ENCODE peak calls at places on chromosomes 16 and 17, in nine cellular contexts. One of them, this sample, is unnamed.

GRCh38 chr16:81556715-81557284 is 112.2 kb downstream of the CMIP start:
- DNase-seq in body of pancreas: no peak
- DNase-seq in GM12878: no peak
- DNase-seq in fibroblast of pulmonary artery: no peak
- DNase-seq in SJCRH30: no peak
- DNase-seq in cardiac fibroblast: peak
- DNase-seq in mucosa of descending colon: no peak
- DNase-seq in MM.1S: no peak
- DNase-seq in heart right ventricle: no peak
- DNase-seq in this sample: peak

GRCh38 chr17:58658804-58659713 is 32.8 kb downstream of the TEX14 start:
- DNase-seq in fibroblast of pulmonary artery: peak
- DNase-seq in MM.1S: peak
- DNase-seq in SJCRH30: peak
- DNase-seq in cardiac fibroblast: peak
- DNase-seq in mucosa of descending colon: no peak
- DNase-seq in heart right ventricle: peak
- DNase-seq in body of pancreas: peak
- DNase-seq in GM12878: peak
- DNase-seq in this sample: peak

GRCh38 chr16:88489163-88489721 is 36.2 kb downstream of the ZFPM1 start:
- DNase-seq in cardiac fibroblast: no peak
- DNase-seq in body of pancreas: peak
- DNase-seq in GM12878: no peak
- DNase-seq in mucosa of descending colon: no peak
- DNase-seq in fibroblast of pulmonary artery: no peak
- DNase-seq in heart right ventricle: no peak
- DNase-seq in MM.1S: no peak
- DNase-seq in SJCRH30: no peak
- DNase-seq in this sample: no peak

GRCh38 chr17:15404116-15404730 is 62.8 kb upstream of the TEKT3 start:
- DNase-seq in SJCRH30: peak
- DNase-seq in cardiac fibroblast: peak
- DNase-seq in MM.1S: no peak
- DNase-seq in heart right ventricle: no peak
- DNase-seq in mucosa of descending colon: no peak
- DNase-seq in fibroblast of pulmonary artery: peak
- DNase-seq in GM12878: no peak
- DNase-seq in body of pancreas: no peak
- DNase-seq in this sample: peak

GRCh38 chr16:66299349-66299748 is 67.1 kb upstream of the CDH5 start:
- DNase-seq in SJCRH30: no peak
- DNase-seq in cardiac fibroblast: no peak
- DNase-seq in heart right ventricle: no peak
- DNase-seq in MM.1S: no peak
- DNase-seq in body of pancreas: no peak
- DNase-seq in GM12878: no peak
- DNase-seq in mucosa of descending colon: no peak
- DNase-seq in fibroblast of pulmonary artery: no peak
- DNase-seq in this sample: no peak

GRCh38 chr16:7545251-7545650 is 212.6 kb downstream of the RBFOX1 start:
- DNase-seq in MM.1S: no peak
- DNase-seq in GM12878: no peak
- DNase-seq in fibroblast of pulmonary artery: no peak
- DNase-seq in mucosa of descending colon: no peak
- DNase-seq in heart right ventricle: no peak
- DNase-seq in SJCRH30: no peak
- DNase-seq in cardiac fibroblast: no peak
- DNase-seq in body of pancreas: no peak
- DNase-seq in this sample: no peak

GRCh38 chr17:67388986-67389385 is 11.9 kb downstream of the PITPNC1 start:
- DNase-seq in GM12878: no peak
- DNase-seq in fibroblast of pulmonary artery: no peak
- DNase-seq in MM.1S: no peak
- DNase-seq in body of pancreas: no peak
- DNase-seq in mucosa of descending colon: no peak
- DNase-seq in cardiac fibroblast: no peak
- DNase-seq in SJCRH30: no peak
- DNase-seq in heart right ventricle: no peak
- DNase-seq in this sample: no peak

GRCh38 chr17:80068301-80069160 is 32.1 kb downstream of the CCDC40 start:
- DNase-seq in cardiac fibroblast: peak
- DNase-seq in GM12878: no peak
- DNase-seq in SJCRH30: peak
- DNase-seq in fibroblast of pulmonary artery: peak
- DNase-seq in heart right ventricle: peak
- DNase-seq in MM.1S: no peak
- DNase-seq in body of pancreas: peak
- DNase-seq in mucosa of descending colon: no peak
- DNase-seq in this sample: peak

GRCh38 chr17:81135503-81136283 is 29.6 kb upstream of the PVALEF start:
- DNase-seq in body of pancreas: peak
- DNase-seq in cardiac fibroblast: no peak
- DNase-seq in MM.1S: no peak
- DNase-seq in SJCRH30: no peak
- DNase-seq in fibroblast of pulmonary artery: no peak
- DNase-seq in heart right ventricle: no peak
- DNase-seq in GM12878: no peak
- DNase-seq in mucosa of descending colon: no peak
- DNase-seq in this sample: no peak

GRCh38 chr16:74923766-74924460 is 61.0 kb downstream of the WDR59 start:
- DNase-seq in body of pancreas: peak
- DNase-seq in MM.1S: no peak
- DNase-seq in mucosa of descending colon: no peak
- DNase-seq in cardiac fibroblast: no peak
- DNase-seq in fibroblast of pulmonary artery: peak
- DNase-seq in heart right ventricle: no peak
- DNase-seq in GM12878: no peak
- DNase-seq in SJCRH30: no peak
- DNase-seq in this sample: no peak

GRCh38 chr17:28720247-28720996 is 637 bp downstream of the RPL23A start:
- DNase-seq in MM.1S: peak
- DNase-seq in fibroblast of pulmonary artery: no peak
- DNase-seq in SJCRH30: no peak
- DNase-seq in GM12878: no peak
- DNase-seq in body of pancreas: no peak
- DNase-seq in heart right ventricle: no peak
- DNase-seq in cardiac fibroblast: peak
- DNase-seq in mucosa of descending colon: peak
- DNase-seq in this sample: no peak

GRCh38 chr17:28725166-28725659 is 820 bp downstream of the TLCD1 start:
- DNase-seq in cardiac fibroblast: peak
- DNase-seq in MM.1S: peak
- DNase-seq in GM12878: no peak
- DNase-seq in mucosa of descending colon: no peak
- DNase-seq in SJCRH30: no peak
- DNase-seq in body of pancreas: no peak
- DNase-seq in heart right ventricle: no peak
- DNase-seq in fibroblast of pulmonary artery: peak
- DNase-seq in this sample: peak

GRCh38 chr17:72123496-72123963 is 2.7 kb downstream of the SOX9 start:
- DNase-seq in cardiac fibroblast: no peak
- DNase-seq in SJCRH30: peak
- DNase-seq in body of pancreas: no peak
- DNase-seq in mucosa of descending colon: peak
- DNase-seq in MM.1S: no peak
- DNase-seq in GM12878: no peak
- DNase-seq in fibroblast of pulmonary artery: no peak
- DNase-seq in heart right ventricle: peak
- DNase-seq in this sample: no peak

GRCh38 chr17:57284984-57285646 is 28.8 kb downstream of the MSI2 start:
- DNase-seq in mucosa of descending colon: no peak
- DNase-seq in fibroblast of pulmonary artery: no peak
- DNase-seq in SJCRH30: peak
- DNase-seq in GM12878: peak
- DNase-seq in cardiac fibroblast: no peak
- DNase-seq in heart right ventricle: no peak
- DNase-seq in body of pancreas: no peak
- DNase-seq in MM.1S: peak
- DNase-seq in this sample: no peak

GRCh38 chr17:21493993-21494392 is 117.8 kb downstream of the KCNJ12 start:
- DNase-seq in heart right ventricle: no peak
- DNase-seq in SJCRH30: no peak
- DNase-seq in cardiac fibroblast: no peak
- DNase-seq in mucosa of descending colon: no peak
- DNase-seq in body of pancreas: no peak
- DNase-seq in GM12878: no peak
- DNase-seq in MM.1S: no peak
- DNase-seq in fibroblast of pulmonary artery: no peak
- DNase-seq in this sample: no peak

GRCh38 chr16:57479422-57480126 is 6.7 kb downstream of the DOK4 start:
- DNase-seq in body of pancreas: no peak
- DNase-seq in MM.1S: no peak
- DNase-seq in mucosa of descending colon: peak
- DNase-seq in SJCRH30: peak
- DNase-seq in heart right ventricle: peak
- DNase-seq in fibroblast of pulmonary artery: peak
- DNase-seq in GM12878: no peak
- DNase-seq in cardiac fibroblast: peak
- DNase-seq in this sample: peak
- H3K4me3 ChIP-seq in body of pancreas: no peak
- H3K4me3 ChIP-seq in MM.1S: no peak
- H3K4me3 ChIP-seq in mucosa of descending colon: no peak
- H3K4me3 ChIP-seq in SJCRH30: peak
- H3K4me3 ChIP-seq in heart right ventricle: peak
- H3K4me3 ChIP-seq in fibroblast of pulmonary artery: peak
- H3K4me3 ChIP-seq in GM12878: no peak
- H3K4me3 ChIP-seq in cardiac fibroblast: peak
- H3K4me3 ChIP-seq in this sample: peak

DNA sequence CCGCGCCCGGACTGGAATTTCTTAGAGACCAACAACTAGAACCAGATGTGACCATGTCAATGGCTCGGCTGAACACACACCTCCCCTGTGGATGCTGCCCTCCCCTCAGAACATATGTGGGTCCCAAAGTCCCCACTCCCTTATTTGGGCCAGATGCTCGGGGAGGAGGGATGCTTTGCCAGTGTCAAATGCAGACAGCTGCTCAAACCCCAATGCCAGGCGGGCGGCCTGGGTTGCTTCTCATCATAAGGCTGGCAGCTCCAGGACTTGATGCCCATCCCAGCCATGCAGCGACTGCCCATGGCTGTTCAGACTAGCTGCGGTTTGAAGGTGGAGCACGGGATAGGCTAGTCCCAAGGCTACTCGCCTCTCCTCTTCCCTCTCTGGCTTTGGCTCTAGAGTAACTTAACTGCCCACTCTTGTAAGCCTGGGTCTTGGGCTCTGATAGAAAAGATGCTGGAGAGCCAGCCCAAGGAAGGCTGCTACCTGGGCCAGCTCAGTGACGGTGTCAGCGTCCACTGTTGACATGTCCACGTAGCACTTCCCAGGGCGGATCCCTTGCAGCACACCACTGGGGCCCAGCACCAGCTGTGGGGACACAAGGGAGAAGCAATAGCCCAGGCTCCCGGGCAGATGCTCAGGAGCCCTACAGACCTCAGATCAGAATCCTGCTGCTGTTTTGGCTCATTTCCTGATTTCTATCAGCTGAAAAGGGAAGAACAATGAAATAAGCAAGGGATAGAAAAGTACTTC is 11.0 kb upstream of the ROGDI start:
- DNase-seq in GM12878: no peak
- DNase-seq in SJCRH30: no peak
- DNase-seq in MM.1S: no peak
- DNase-seq in heart right ventricle: no peak
- DNase-seq in fibroblast of pulmonary artery: no peak
- DNase-seq in body of pancreas: no peak
- DNase-seq in mucosa of descending colon: no peak
- DNase-seq in cardiac fibroblast: no peak
- DNase-seq in this sample: no peak
- H3K4me3 ChIP-seq in GM12878: no peak
- H3K4me3 ChIP-seq in SJCRH30: no peak
- H3K4me3 ChIP-seq in MM.1S: no peak
- H3K4me3 ChIP-seq in heart right ventricle: no peak
- H3K4me3 ChIP-seq in fibroblast of pulmonary artery: no peak
- H3K4me3 ChIP-seq in body of pancreas: no peak
- H3K4me3 ChIP-seq in mucosa of descending colon: no peak
- H3K4me3 ChIP-seq in cardiac fibroblast: no peak
- H3K4me3 ChIP-seq in this sample: no peak

DNA sequence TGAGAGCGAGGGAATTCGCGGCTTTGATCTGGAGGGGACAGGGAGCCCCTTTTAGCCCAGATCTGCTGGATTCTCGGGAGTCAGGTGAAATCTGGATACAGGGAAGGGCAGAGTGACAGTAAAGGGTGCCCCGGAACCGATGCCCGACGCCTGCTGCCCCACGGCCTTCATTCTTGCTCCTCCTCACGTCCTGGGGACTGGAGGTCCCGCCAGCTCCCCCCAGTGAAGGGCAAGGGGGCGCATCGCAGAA is 596 bp downstream of the OR1F1 start:
- DNase-seq in heart right ventricle: no peak
- DNase-seq in mucosa of descending colon: no peak
- DNase-seq in fibroblast of pulmonary artery: no peak
- DNase-seq in body of pancreas: no peak
- DNase-seq in GM12878: no peak
- DNase-seq in cardiac fibroblast: no peak
- DNase-seq in SJCRH30: no peak
- DNase-seq in MM.1S: no peak
- DNase-seq in this sample: no peak
- H3K4me3 ChIP-seq in heart right ventricle: no peak
- H3K4me3 ChIP-seq in mucosa of descending colon: no peak
- H3K4me3 ChIP-seq in fibroblast of pulmonary artery: peak
- H3K4me3 ChIP-seq in body of pancreas: no peak
- H3K4me3 ChIP-seq in GM12878: peak
- H3K4me3 ChIP-seq in cardiac fibroblast: peak
- H3K4me3 ChIP-seq in SJCRH30: peak
- H3K4me3 ChIP-seq in MM.1S: peak
- H3K4me3 ChIP-seq in this sample: peak

GRCh38 chr16:677306-678190 is 2.1 kb downstream of the RHBDL1 start:
- DNase-seq in cardiac fibroblast: no peak
- DNase-seq in heart right ventricle: no peak
- DNase-seq in mucosa of descending colon: no peak
- DNase-seq in SJCRH30: no peak
- DNase-seq in body of pancreas: no peak
- DNase-seq in fibroblast of pulmonary artery: no peak
- DNase-seq in MM.1S: no peak
- DNase-seq in GM12878: no peak
- DNase-seq in this sample: no peak

GRCh38 chr16:674968-675883 is at the start of gene RHBDL1:
- DNase-seq in MM.1S: no peak
- DNase-seq in body of pancreas: no peak
- DNase-seq in mucosa of descending colon: no peak
- DNase-seq in cardiac fibroblast: peak
- DNase-seq in SJCRH30: no peak
- DNase-seq in GM12878: no peak
- DNase-seq in fibroblast of pulmonary artery: no peak
- DNase-seq in heart right ventricle: peak
- DNase-seq in this sample: peak

GRCh38 chr16:676565-677297 is 1.3 kb downstream of the RHBDL1 start:
- DNase-seq in fibroblast of pulmonary artery: no peak
- DNase-seq in heart right ventricle: no peak
- DNase-seq in mucosa of descending colon: peak
- DNase-seq in GM12878: no peak
- DNase-seq in MM.1S: no peak
- DNase-seq in body of pancreas: no peak
- DNase-seq in SJCRH30: no peak
- DNase-seq in cardiac fibroblast: no peak
- DNase-seq in this sample: no peak

GRCh38 chr16:674214-674881 is 1.1 kb upstream of the RHBDL1 start:
- DNase-seq in body of pancreas: no peak
- DNase-seq in GM12878: no peak
- DNase-seq in heart right ventricle: no peak
- DNase-seq in SJCRH30: no peak
- DNase-seq in fibroblast of pulmonary artery: no peak
- DNase-seq in mucosa of descending colon: no peak
- DNase-seq in cardiac fibroblast: no peak
- DNase-seq in MM.1S: no peak
- DNase-seq in this sample: no peak

GRCh38 chr16:675884-676564 is 553 bp downstream of the RHBDL1 start:
- DNase-seq in cardiac fibroblast: no peak
- DNase-seq in MM.1S: no peak
- DNase-seq in body of pancreas: no peak
- DNase-seq in mucosa of descending colon: no peak
- DNase-seq in heart right ventricle: no peak
- DNase-seq in SJCRH30: no peak
- DNase-seq in GM12878: no peak
- DNase-seq in fibroblast of pulmonary artery: no peak
- DNase-seq in this sample: no peak
- H3K4me3 ChIP-seq in cardiac fibroblast: peak
- H3K4me3 ChIP-seq in MM.1S: no peak
- H3K4me3 ChIP-seq in body of pancreas: no peak
- H3K4me3 ChIP-seq in mucosa of descending colon: no peak
- H3K4me3 ChIP-seq in heart right ventricle: peak
- H3K4me3 ChIP-seq in SJCRH30: no peak
- H3K4me3 ChIP-seq in GM12878: no peak
- H3K4me3 ChIP-seq in fibroblast of pulmonary artery: peak
- H3K4me3 ChIP-seq in this sample: peak

This sample was measured in fibroblast of villous mesenchyme.